ENCODE peak calls at places on chromosomes 12 and 14, in eight cellular contexts. Y is psoas muscle, O is colonic mucosa, X is astrocyte, Z is uterus, G is fibroblast of lung, L is H1, T is OCI-LY7. P is an unnamed sample. For H3K36me3, the result is how much of the 10 kb centered on the place peaks cover.

GRCh38 chr14:32609388-32609787 is 280.3 kb downstream of the AKAP6 start:
- DNase-seq in Y (no peak), O (no peak), X (no peak), Z (no peak), G (no peak), L (no peak), T (no peak), P (no peak)

GRCh38 chr12:24226745-24227350 is 277.4 kb upstream of the SOX5 start:
- DNase-seq in Y (peak), O (no peak), X (peak), Z (no peak), G (peak), L (no peak), T (no peak), P (peak)

GRCh38 chr12:122022393-122023338 is 982 bp downstream of the BCL7A start:
- DNase-seq in Y (no peak), O (peak), X (no peak), Z (no peak), G (no peak), L (no peak), T (peak), P (peak)

GRCh38 chr12:90910958-90911357 is 44.0 kb downstream of the CCER1 start:
- DNase-seq in Y (no peak), O (no peak), X (peak), Z (no peak), G (no peak), L (no peak), T (no peak), P (no peak)

GRCh38 chr12:33205986-33206385 is 233.6 kb downstream of the SYT10 start:
- DNase-seq in Y (no peak), O (no peak), X (no peak), Z (no peak), G (no peak), L (no peak), T (no peak), P (peak)

GRCh38 chr14:29925106-29925722 is 2.4 kb downstream of the PRKD1 start:
- DNase-seq in Y (no peak), O (no peak), X (peak), Z (no peak), G (peak), L (no peak), T (no peak), P (no peak)

GRCh38 chr12:115984607-115985006 is 292.9 kb downstream of the MED13L start:
- DNase-seq in Y (no peak), O (no peak), X (no peak), Z (no peak), G (no peak), L (no peak), T (no peak), P (no peak)

GRCh38 chr14:92728781-92729364 is 19.6 kb downstream of the LGMN start:
- DNase-seq in Y (no peak), O (no peak), X (peak), Z (no peak), G (peak), L (no peak), T (no peak), P (peak)

GRCh38 chr12:57192920-57193319 is 23.7 kb upstream of the NXPH4 start:
- DNase-seq in Y (no peak), O (no peak), X (no peak), Z (no peak), G (no peak), L (no peak), T (no peak), P (no peak)

GRCh38 chr14:69996197-69996596 is 117.0 kb downstream of the SMOC1 start:
- DNase-seq in Y (no peak), O (no peak), X (peak), Z (no peak), G (peak), L (no peak), T (no peak), P (peak)

GRCh38 chr12:27334052-27334720 is 1.6 kb downstream of the BMAL2 start:
- DNase-seq in Y (no peak), O (no peak), X (no peak), Z (no peak), G (no peak), L (no peak), T (no peak), P (peak)

GRCh38 chr12:3046441-3047200 is 30.6 kb upstream of the TSPAN9 start:
- DNase-seq in Y (peak), O (no peak), X (no peak), Z (no peak), G (peak), L (no peak), T (no peak), P (peak)

GRCh38 chr14:55600784-55601561 is 21.0 kb downstream of the KTN1 start:
- DNase-seq in Y (no peak), O (no peak), X (peak), Z (no peak), G (peak), L (no peak), T (no peak), P (peak)

GRCh38 chr14:77296906-77297305 is 23.8 kb downstream of the POMT2 start:
- DNase-seq in Y (no peak), O (no peak), X (no peak), Z (no peak), G (no peak), L (no peak), T (no peak), P (no peak)

GRCh38 chr12:124411291-124411878 is 116.5 kb downstream of the RFLNA start:
- DNase-seq in Y (peak), O (peak), X (peak), Z (peak), G (peak), L (no peak), T (no peak), P (peak)

GRCh38 chr14:103118019-103118662 is 5.1 kb upstream of the TNFAIP2 start:
- DNase-seq in Y (peak), O (peak), X (no peak), Z (peak), G (peak), L (no peak), T (no peak), P (no peak)

GRCh38 chr14:79825046-79825521 is 386.2 kb downstream of the DIO2 start:
- DNase-seq in Y (no peak), O (no peak), X (peak), Z (no peak), G (peak), L (no peak), T (no peak), P (peak)

GRCh38 chr14:59274991-59275391 is 86.5 kb downstream of the DAAM1 start:
- DNase-seq in Y (no peak), O (no peak), X (peak), Z (no peak), G (no peak), L (no peak), T (peak), P (peak)

GRCh38 chr14:47211263-47211662 is 464.1 kb downstream of the MDGA2 start:
- DNase-seq in Y (no peak), O (no peak), X (no peak), Z (no peak), G (no peak), L (no peak), T (no peak), P (no peak)

GRCh38 chr14:34425095-34425851 is 36.8 kb downstream of the SPTSSA start:
- DNase-seq in Y (no peak), O (peak), X (no peak), Z (no peak), G (no peak), L (no peak), T (no peak), P (no peak)

GRCh38 chr14:22837059-22837749 is 819 bp downstream of the MMP14 start:
- DNase-seq in Y (no peak), O (peak), X (no peak), Z (peak), G (peak), L (no peak), T (no peak), P (peak)

GRCh38 chr12:17214910-17215309 is 608.9 kb upstream of the LMO3 start:
- DNase-seq in Y (no peak), O (no peak), X (no peak), Z (no peak), G (no peak), L (no peak), T (no peak), P (no peak)

GRCh38 chr12:17216156-17216555 is 610.2 kb upstream of the LMO3 start:
- DNase-seq in Y (no peak), O (no peak), X (no peak), Z (no peak), G (no peak), L (no peak), T (no peak), P (no peak)

GRCh38 chr12:17215754-17216153 is 609.8 kb upstream of the LMO3 start:
- DNase-seq in Y (no peak), O (no peak), X (no peak), Z (no peak), G (no peak), L (no peak), T (no peak), P (peak)
- TF ChIP-seq CTCF in Y (no peak), O (no peak), X (no peak), Z (no peak), G (no peak), L (peak), T (peak), P (peak)

DNA sequence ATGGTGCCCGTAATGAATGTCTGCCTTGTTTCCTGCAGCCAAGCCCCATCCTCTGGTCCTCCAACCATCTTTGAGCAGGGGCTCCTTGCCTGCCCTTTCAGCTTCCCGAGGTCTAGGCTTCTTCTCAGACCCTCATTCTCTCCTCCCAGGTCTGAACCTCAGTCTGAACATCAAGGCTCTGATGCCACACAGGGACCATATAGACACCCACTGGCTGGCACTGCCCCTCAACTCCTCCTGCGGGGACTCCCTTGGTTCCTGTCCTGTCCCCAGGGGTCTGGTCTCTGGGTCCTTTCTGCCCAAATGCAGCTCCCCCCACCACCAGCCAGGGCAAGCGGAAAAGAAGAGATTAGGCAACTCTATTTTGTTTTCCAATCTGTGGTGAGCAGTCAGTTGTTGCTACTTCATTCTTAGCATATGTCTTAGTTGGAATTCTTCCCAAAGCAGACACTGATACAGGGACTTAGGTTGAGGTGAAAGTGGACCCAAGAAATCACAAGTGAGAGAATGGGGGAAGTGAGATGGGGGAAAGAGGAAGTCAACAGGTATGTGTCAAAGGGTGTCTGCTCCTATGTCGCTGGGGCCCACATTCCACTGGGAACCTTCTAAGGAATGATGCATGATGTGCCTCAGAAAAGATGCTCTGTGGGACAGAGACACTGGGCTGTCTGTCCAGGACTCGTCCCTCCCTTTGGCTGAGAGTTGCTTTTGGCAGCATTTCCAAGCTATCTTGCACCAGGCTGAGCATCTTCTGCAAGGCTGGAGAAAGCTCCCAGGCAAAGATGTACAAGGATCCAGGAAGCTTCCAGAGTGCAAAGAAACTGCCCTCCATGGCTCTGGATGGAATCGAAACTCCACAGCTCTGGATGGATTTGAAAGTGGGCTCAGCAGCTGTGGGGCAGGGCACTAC is 1096.4 kb upstream of the TMEM132C start:
- DNase-seq in Y (peak), O (no peak), X (no peak), Z (no peak), G (no peak), L (no peak), T (no peak), P (no peak)
- H3K27ac ChIP-seq in Y (no peak), O (no peak), X (no peak), Z (no peak), G (no peak), L (no peak), T (no peak), P (no peak)

GRCh38 chr14:94048676-94049624 is 22.8 kb downstream of the OTUB2 start:
- DNase-seq in Y (no peak), O (no peak), X (no peak), Z (no peak), G (no peak), L (no peak), T (no peak), P (no peak)

GRCh38 chr14:94049625-94050023 is 23.5 kb downstream of the OTUB2 start:
- DNase-seq in Y (no peak), O (no peak), X (no peak), Z (no peak), G (no peak), L (no peak), T (no peak), P (no peak)

GRCh38 chr14:94045563-94046345 is 19.6 kb downstream of the OTUB2 start:
- DNase-seq in Y (no peak), O (no peak), X (no peak), Z (no peak), G (no peak), L (no peak), T (no peak), P (no peak)

GRCh38 chr14:94046696-94047250 is 20.6 kb downstream of the OTUB2 start:
- DNase-seq in Y (no peak), O (no peak), X (no peak), Z (no peak), G (no peak), L (no peak), T (no peak), P (no peak)

DNA sequence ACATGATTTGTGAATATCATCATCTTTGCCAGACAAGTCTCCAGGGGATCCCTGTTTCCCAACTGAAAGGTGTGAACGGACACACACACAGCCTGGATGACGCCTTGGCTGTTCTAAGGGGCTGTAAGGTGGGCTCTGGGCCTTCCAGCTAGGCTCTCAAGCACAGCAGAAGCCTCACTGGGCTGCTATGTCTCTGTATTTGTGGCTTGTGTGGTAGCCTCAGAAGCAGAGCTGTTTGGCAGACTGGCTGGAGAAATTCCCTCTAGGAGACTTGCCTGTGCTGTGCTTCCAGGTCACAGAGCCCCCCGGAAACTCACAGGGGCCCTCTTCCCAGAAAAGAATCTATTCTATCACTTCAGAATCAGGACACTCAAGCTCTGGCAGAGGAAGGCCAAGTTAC is 21.4 kb downstream of the OTUB2 start:
- DNase-seq in Y (no peak), O (no peak), X (no peak), Z (no peak), G (no peak), L (no peak), T (no peak), P (no peak)
- H3K36me3 ChIP-seq in Y (under half), O (under half), X (under half), Z (under half), G (under half), L (under half), T (half or more), P (half or more)

DNA sequence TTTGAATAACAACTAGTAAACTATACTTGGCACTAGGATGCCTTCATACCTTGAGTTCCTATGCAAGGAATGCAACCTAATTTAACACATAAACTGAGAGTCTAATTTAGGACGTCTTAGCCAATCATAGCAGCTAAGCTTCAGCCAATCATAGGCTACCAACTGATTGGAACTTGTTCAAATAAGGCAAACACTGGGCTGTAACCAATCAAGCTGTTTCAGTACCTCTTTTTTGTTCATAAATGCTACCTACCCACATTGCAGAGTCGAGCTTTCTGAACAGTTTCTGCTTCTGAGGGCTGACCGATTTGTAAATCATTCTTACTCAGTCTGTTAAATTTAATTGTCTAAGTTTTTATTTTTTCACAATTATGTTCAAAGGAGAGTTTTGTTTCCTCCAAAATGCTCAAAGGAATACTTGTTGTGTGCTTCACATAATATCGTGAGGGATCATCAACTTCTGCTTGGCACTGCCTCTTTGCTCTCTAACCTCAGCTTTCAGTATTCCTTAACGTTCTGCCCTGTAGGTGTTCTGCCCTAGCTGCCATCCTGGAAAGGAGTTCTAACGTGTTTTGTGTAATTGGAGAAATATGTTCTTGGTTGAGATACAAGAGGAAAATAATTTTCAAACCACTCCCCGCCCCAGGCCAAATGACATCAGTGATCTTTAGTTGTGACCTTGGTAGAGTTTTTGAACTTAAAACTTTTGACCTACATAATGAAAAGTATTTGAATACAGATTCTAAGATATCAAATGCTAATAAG is 380.4 kb upstream of the MIS18BP1 start:
- DNase-seq in Y (no peak), O (no peak), X (no peak), Z (no peak), G (no peak), L (no peak), T (no peak), P (no peak)
- TF ChIP-seq CTCF in Y (no peak), O (no peak), X (no peak), Z (no peak), G (no peak), L (no peak), T (no peak), P (no peak)

GRCh38 chr14:100076133-100076532 is 10.9 kb downstream of the EVL start:
- DNase-seq in Y (peak), O (no peak), X (no peak), Z (no peak), G (peak), L (peak), T (no peak), P (peak)
- H3K27ac ChIP-seq in Y (peak), O (no peak), X (no peak), Z (peak), G (no peak), L (no peak), T (no peak), P (no peak)

GRCh38 chr12:132049876-132050275 is 94.2 kb downstream of the DDX51 start:
- DNase-seq in Y (no peak), O (no peak), X (no peak), Z (no peak), G (no peak), L (no peak), T (no peak), P (no peak)
- H3K36me3 ChIP-seq in Y (under half), O (under half), X (under half), Z (under half), G (under half), L (under half), T (half or more), P (half or more)

GRCh38 chr12:109762673-109763191 is 49.1 kb downstream of the FAM222A start:
- DNase-seq in Y (peak), O (no peak), X (no peak), Z (no peak), G (no peak), L (no peak), T (no peak), P (no peak)

GRCh38 chr12:109763201-109763841 is 49.7 kb downstream of the FAM222A start:
- DNase-seq in Y (no peak), O (peak), X (peak), Z (no peak), G (peak), L (no peak), T (no peak), P (peak)

GRCh38 chr12:109764776-109765492 is 51.3 kb downstream of the FAM222A start:
- DNase-seq in Y (no peak), O (no peak), X (no peak), Z (no peak), G (no peak), L (no peak), T (no peak), P (no peak)

GRCh38 chr12:109765493-109765810 is 51.8 kb downstream of the FAM222A start:
- DNase-seq in Y (no peak), O (no peak), X (no peak), Z (no peak), G (no peak), L (no peak), T (no peak), P (no peak)

DNA sequence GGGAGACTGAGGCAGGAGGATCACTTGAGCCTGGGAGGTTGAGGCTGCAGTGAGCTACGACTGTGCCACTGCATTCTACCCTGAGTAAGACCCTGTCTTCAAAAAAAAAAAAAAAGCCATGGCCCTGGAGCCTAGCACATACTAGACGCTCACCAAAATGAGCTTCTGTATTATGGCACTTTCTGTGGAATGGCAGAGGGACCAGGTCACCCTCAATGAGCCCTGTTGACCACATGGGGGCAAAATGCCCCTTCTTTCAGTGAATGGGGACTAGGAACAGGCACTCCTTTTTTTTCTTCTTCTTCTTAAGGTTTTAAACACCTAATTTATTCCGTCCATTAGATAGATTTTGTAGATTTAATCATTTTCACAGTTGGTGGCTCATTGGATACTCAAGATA is 50.5 kb downstream of the FAM222A start:
- DNase-seq in Y (no peak), O (no peak), X (no peak), Z (no peak), G (no peak), L (no peak), T (peak), P (no peak)
- TF ChIP-seq CTCF in Y (no peak), O (no peak), X (no peak), Z (no peak), G (no peak), L (peak), T (peak), P (peak)

GRCh38 chr14:21099596-21099985 is 1.1 kb upstream of the ZNF219 start:
- DNase-seq in Y (no peak), O (no peak), X (no peak), Z (no peak), G (no peak), L (no peak), T (no peak), P (no peak)
- H3K27ac ChIP-seq in Y (peak), O (peak), X (no peak), Z (peak), G (no peak), L (no peak), T (no peak), P (no peak)

DNA sequence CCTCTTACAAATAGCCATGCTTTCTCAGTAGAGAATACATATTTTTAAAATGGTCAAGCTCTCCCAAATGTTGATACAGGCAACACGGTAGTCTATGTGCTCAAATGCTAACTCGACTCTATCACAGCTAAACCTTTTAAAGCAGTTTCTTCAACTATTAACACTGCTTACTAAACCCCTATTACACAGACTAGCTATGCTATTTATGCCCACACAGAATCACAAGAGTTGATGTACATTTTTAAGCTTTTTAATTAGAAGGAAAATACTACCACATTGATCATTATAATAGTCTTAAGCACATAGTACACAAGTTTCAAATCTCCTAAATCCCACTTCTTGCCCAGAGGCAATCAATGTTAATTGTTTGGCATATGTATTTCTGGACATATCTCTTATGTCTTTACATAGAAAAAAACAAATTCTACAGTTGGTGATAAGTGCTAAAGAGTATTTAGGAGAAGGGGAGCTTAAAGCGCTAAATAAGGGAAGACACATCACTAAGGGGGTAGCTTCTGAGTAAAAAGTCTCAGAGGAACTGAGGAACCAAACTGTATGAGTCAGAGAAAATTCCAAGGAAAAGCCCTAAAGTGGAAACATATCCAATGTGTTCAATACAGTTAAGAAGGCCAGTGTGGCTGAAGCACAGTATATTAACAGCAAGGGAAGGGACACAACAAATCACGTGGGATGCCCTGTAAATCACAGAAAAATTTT is 13.7 kb downstream of the HNRNPC start:
- DNase-seq in Y (no peak), O (no peak), X (peak), Z (no peak), G (no peak), L (no peak), T (no peak), P (no peak)
- H3K36me3 ChIP-seq in Y (under half), O (under half), X (under half), Z (under half), G (under half), L (under half), T (half or more), P (half or more)